ENCODE peak calls at places on chromosome 20, in seven cellular contexts. T, Y, V, E, A, C and J are unnamed samples.

GRCh38 chr20:58790440-58790839 is 60.3 kb downstream of the GNAS-AS1 start:
- DNase-seq in E (no peak), V (no peak), C (no peak), T (peak), Y (no peak), A (no peak), J (no peak)

GRCh38 chr20:19543114-19543513 is 214.9 kb upstream of the RIN2 start:
- DNase-seq in Y (no peak), E (no peak), V (no peak), A (no peak), T (no peak), C (no peak), J (no peak)

GRCh38 chr20:40651121-40651520 is 37.9 kb downstream of the MAFB start:
- DNase-seq in Y (no peak), E (no peak), A (no peak), V (no peak), T (no peak), C (no peak), J (no peak)

GRCh38 chr20:57060407-57061057 is 205.9 kb downstream of the BMP7 start:
- DNase-seq in T (no peak), E (no peak), Y (no peak), V (no peak), C (no peak), A (no peak), J (no peak)

GRCh38 chr20:58131111-58131510 is 97.3 kb downstream of the ANKRD60 start:
- DNase-seq in V (no peak), C (no peak), A (no peak), T (peak), Y (peak), E (no peak), J (no peak)

GRCh38 chr20:37256286-37256685 is 5.3 kb downstream of the GHRH start:
- DNase-seq in T (no peak), Y (no peak), C (no peak), E (no peak), V (no peak), A (no peak), J (no peak)

GRCh38 chr20:58511364-58511763 is 3.8 kb downstream of the APCDD1L start:
- DNase-seq in C (peak), V (no peak), A (no peak), E (no peak), T (no peak), Y (no peak), J (peak)

GRCh38 chr20:739736-740135 is 28.6 kb downstream of the SLC52A3 start:
- DNase-seq in T (no peak), Y (no peak), A (no peak), C (no peak), V (no peak), E (no peak), J (no peak)

GRCh38 chr20:51306521-51307358 is 235.8 kb downstream of the NFATC2 start:
- DNase-seq in E (peak), Y (peak), V (peak), T (peak), A (peak), C (peak), J (peak)

GRCh38 chr20:17687800-17688199 is 5.8 kb upstream of the RRBP1 start:
- DNase-seq in V (no peak), C (no peak), A (no peak), E (no peak), T (no peak), Y (no peak), J (no peak)

GRCh38 chr20:58890454-58891075 is 38.0 kb downstream of the GNAS start:
- DNase-seq in E (peak), V (peak), Y (peak), T (peak), A (peak), C (peak), J (peak)

GRCh38 chr20:44910690-44911262 is 916 bp downstream of the PABPC1L start:
- DNase-seq in T (no peak), V (no peak), E (no peak), Y (no peak), A (peak), C (no peak), J (no peak)

GRCh38 chr20:33024609-33025317 is 6.7 kb upstream of the BPIFB6 start:
- DNase-seq in T (no peak), V (no peak), Y (no peak), C (no peak), A (no peak), E (no peak), J (no peak)

GRCh38 chr20:59371429-59371828 is 71.0 kb downstream of the EDN3 start:
- DNase-seq in C (no peak), A (no peak), T (no peak), E (no peak), Y (no peak), V (no peak), J (no peak)

GRCh38 chr20:53736757-53737403 is 143.2 kb upstream of the ZNF217 start:
- DNase-seq in Y (no peak), E (no peak), V (no peak), A (peak), C (peak), T (no peak), J (peak)

GRCh38 chr20:997016-997415 is 5.1 kb downstream of the RSPO4 start:
- DNase-seq in V (no peak), C (no peak), E (no peak), Y (no peak), A (no peak), T (peak), J (no peak)

GRCh38 chr20:58236612-58237317 is 8.3 kb upstream of the ANKRD60 start:
- DNase-seq in Y (peak), T (peak), E (peak), C (peak), A (peak), V (peak), J (peak)

GRCh38 chr20:48457261-48458002 is 370.4 kb downstream of the PREX1 start:
- DNase-seq in V (no peak), Y (no peak), C (no peak), A (no peak), T (no peak), E (no peak), J (no peak)

GRCh38 chr20:14992961-14993360 is 655.5 kb upstream of the FLRT3 start:
- DNase-seq in V (no peak), C (no peak), Y (no peak), T (no peak), E (no peak), A (no peak), J (no peak)

GRCh38 chr20:2480381-2480780 is 9.8 kb upstream of the SNRPB start:
- DNase-seq in A (no peak), V (no peak), T (no peak), E (no peak), Y (no peak), C (no peak), J (no peak)

GRCh38 chr20:37192137-37192854 is 12.9 kb upstream of the MROH8 start:
- DNase-seq in C (peak), T (peak), Y (peak), A (peak), V (peak), E (peak), J (peak)

GRCh38 chr20:4100679-4101078 is 85.3 kb upstream of the RNF24 start:
- DNase-seq in T (no peak), E (no peak), A (no peak), V (no peak), Y (no peak), C (peak), J (no peak)